ENCODE peak calls at places on chromosome 18, in five cellular contexts. B is neural progenitor cell, Q is mucosa of descending colon, K is fibroblast of mammary gland, M is AG20443. U is an unnamed sample.

GRCh38 chr18:55529581-55529980 is 58.4 kb downstream of the TCF4 start:
- DNase-seq in B (no peak), M (no peak), Q (no peak), K (no peak), U (no peak)

GRCh38 chr18:21740474-21740723 is 193 bp upstream of the MIB1 start:
- DNase-seq in M (peak; percentile 99), Q (peak; percentile 99), B (no peak), K (peak; percentile 93), U (peak; percentile 99)

GRCh38 chr18:35616664-35617423 is 35.3 kb downstream of the GALNT1 start:
- DNase-seq in K (peak; percentile 82), M (peak; percentile 32), B (no peak), Q (peak; percentile 67), U (peak; percentile 66)

GRCh38 chr18:6741290-6741689 is 11.8 kb downstream of the ARHGAP28 start:
- DNase-seq in Q (no peak), M (peak; percentile 87), B (no peak), K (peak; percentile 99), U (no peak)

GRCh38 chr18:26457611-26458350 is 90.6 kb downstream of the KCTD1 start:
- DNase-seq in K (no peak), Q (no peak), B (peak; percentile 89), M (no peak), U (no peak)

GRCh38 chr18:58213445-58213844 is 169.4 kb downstream of the NEDD4L start:
- DNase-seq in B (no peak), Q (no peak), M (peak; percentile 79), K (peak; percentile 95), U (no peak)

GRCh38 chr18:58847383-58848071 is 17.1 kb upstream of the ZNF532 start:
- DNase-seq in B (peak; percentile 91), Q (no peak), M (no peak), K (no peak), U (no peak)

GRCh38 chr18:963276-963675 is 58.6 kb downstream of the ADCYAP1 start:
- DNase-seq in B (no peak), Q (no peak), K (no peak), M (no peak), U (no peak)

GRCh38 chr18:3449702-3450357 is at the start of gene TGIF1:
- DNase-seq in K (peak; percentile 80), Q (peak; percentile 90), M (peak; percentile 60), B (peak; percentile 92), U (peak; percentile 88)

GRCh38 chr18:42048150-42048549 is 93.1 kb downstream of the PIK3C3 start:
- DNase-seq in K (peak; percentile 91), B (no peak), Q (no peak), M (peak; percentile 60), U (no peak)

GRCh38 chr18:62959481-62959880 is 244.1 kb downstream of the PHLPP1 start:
- DNase-seq in K (no peak), B (no peak), M (no peak), Q (no peak), U (no peak)

GRCh38 chr18:45320724-45321123 is 294.6 kb upstream of the SLC14A2 start:
- DNase-seq in B (no peak), K (peak; percentile 72), Q (no peak), M (peak; percentile 40), U (no peak)

GRCh38 chr18:35936951-35937350 is 35.5 kb upstream of the RMP24 start:
- DNase-seq in M (no peak), K (no peak), Q (no peak), B (no peak), U (no peak)

GRCh38 chr18:12085136-12085535 is 8.5 kb upstream of the ANKRD62 start:
- DNase-seq in K (no peak), Q (no peak), B (no peak), M (no peak), U (no peak)

GRCh38 chr18:60892441-60892840 is 440.8 kb upstream of the CDH20 start:
- DNase-seq in Q (no peak), M (peak; percentile 10), B (no peak), K (peak; percentile 19), U (no peak)

GRCh38 chr18:79797518-79798345 is at the start of gene KCNG2:
- DNase-seq in Q (peak; percentile 14), K (peak; percentile 16), M (peak; percentile 69), B (peak; percentile 87), U (no peak)

GRCh38 chr18:48791636-48792105 is 159.1 kb downstream of the SMAD7 start:
- DNase-seq in Q (no peak), K (no peak), M (no peak), B (no peak), U (no peak)

GRCh38 chr18:864872-865273 is 39.8 kb upstream of the ADCYAP1 start:
- DNase-seq in B (peak; percentile 90), K (peak; percentile 79), Q (peak; percentile 65), M (peak; percentile 84), U (peak; percentile 60)

GRCh38 chr18:28073658-28074057 is 103.3 kb downstream of the CDH2 start:
- DNase-seq in M (no peak), B (no peak), Q (no peak), K (no peak), U (no peak)

GRCh38 chr18:54558609-54559585 is 32.1 kb upstream of the DYNAP start:
- DNase-seq in M (peak; percentile 25), Q (peak; percentile 70), B (peak; percentile 21), K (peak; percentile 24), U (no peak)

GRCh38 chr18:25066536-25066935 is 285.4 kb downstream of the ZNF521 start:
- DNase-seq in Q (no peak), K (no peak), M (no peak), B (no peak), U (no peak)